ENCODE peak calls at places on chromosomes 12 and 14, in five cellular contexts. V, K, M, B and Z are unnamed samples.

GRCh38 chr12:45745861-45746277 is 16.4 kb downstream of the ARID2 start:
- DNase-seq in M (no peak), V (no peak), K (no peak), B (no peak), Z (no peak)

GRCh38 chr12:54349658-54350057 is 14.6 kb downstream of the GPR84 start:
- DNase-seq in K (no peak), M (no peak), B (no peak), V (no peak), Z (no peak)

GRCh38 chr12:53838978-53839377 is 87.2 kb upstream of the CISTR start:
- DNase-seq in M (no peak), V (no peak), K (no peak), B (no peak), Z (no peak)

GRCh38 chr14:99229654-99230215 is 42.3 kb downstream of the BCL11B start:
- DNase-seq in V (peak; percentile 53), B (no peak), K (no peak), M (no peak), Z (no peak)

GRCh38 chr12:105933671-105934665 is 204.8 kb downstream of the NUAK1 start:
- DNase-seq in B (peak; percentile 86), M (no peak), V (peak; percentile 71), K (peak; percentile 45), Z (no peak)

GRCh38 chr12:124863409-124864325 is at the start of gene SCARB1:
- DNase-seq in K (peak; percentile 84), V (peak; percentile 89), B (peak; percentile 76), M (peak; percentile 98), Z (peak; percentile 37)

GRCh38 chr14:20794644-20795369 is 7.8 kb downstream of the RNASE1 start:
- DNase-seq in K (no peak), M (no peak), B (no peak), V (no peak), Z (no peak)

GRCh38 chr12:122852336-122853275 is 17.3 kb downstream of the HIP1R start:
- DNase-seq in K (peak; percentile 77), V (no peak), B (no peak), M (peak; percentile 49), Z (peak; percentile 82)

GRCh38 chr14:72708708-72709475 is 185.0 kb downstream of the DPF3 start:
- DNase-seq in K (peak; percentile 61), V (no peak), M (peak; percentile 62), B (no peak), Z (peak; percentile 70)

GRCh38 chr14:104767634-104767918 is 14.6 kb downstream of the SIVA1 start:
- DNase-seq in K (no peak), B (no peak), M (no peak), V (no peak), Z (no peak)

GRCh38 chr14:68627868-68628604 is 164.8 kb downstream of the ZFP36L1 start:
- DNase-seq in V (peak; percentile 15), M (peak; percentile 92), B (peak; percentile 74), K (peak; percentile 75), Z (peak; percentile 59)

GRCh38 chr14:98369344-98369743 is 902.7 kb downstream of the BCL11B start:
- DNase-seq in V (no peak), M (no peak), B (no peak), K (no peak), Z (no peak)

GRCh38 chr14:98175436-98175835 is 1096.6 kb downstream of the BCL11B start:
- DNase-seq in B (no peak), V (no peak), M (no peak), K (no peak), Z (no peak)

GRCh38 chr12:62006076-62006732 is 254.0 kb upstream of the USP15 start:
- DNase-seq in B (no peak), K (no peak), V (no peak), M (peak; percentile 69), Z (no peak)

GRCh38 chr14:46054526-46054925 is 597.1 kb downstream of the RPL10L start:
- DNase-seq in M (no peak), V (no peak), B (no peak), K (no peak), Z (no peak)

DNA sequence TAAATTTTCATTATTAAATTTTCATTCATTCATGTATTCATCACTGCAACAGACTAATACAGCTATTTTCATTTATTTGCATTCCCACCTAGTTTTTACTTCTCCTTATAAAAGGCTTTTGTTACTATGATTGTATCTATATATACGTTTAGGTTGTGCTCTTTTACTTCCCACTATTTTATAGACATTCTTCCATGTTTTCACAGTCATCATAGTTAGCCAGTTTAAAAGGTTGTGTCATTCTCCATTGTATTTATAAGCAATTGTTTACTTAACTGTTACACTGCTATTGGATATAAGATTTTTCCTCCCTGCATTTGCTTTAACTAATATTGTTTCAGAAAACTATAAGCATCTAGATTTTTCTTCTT is 12.0 kb downstream of the ABHD12B start:
- DNase-seq in M (no peak), K (no peak), B (no peak), V (no peak), Z (no peak)
- H3K27ac ChIP-seq in M (no peak overlapping the region), K (no peak overlapping the region), B (no peak overlapping the region), V (no peak overlapping the region), Z (no peak overlapping the region)

GRCh38 chr12:101557092-101557491 is 37.7 kb upstream of the MYBPC1 start:
- DNase-seq in B (no peak), K (no peak), V (no peak), M (no peak), Z (no peak)

GRCh38 chr12:101551362-101552114 is 43.2 kb upstream of the MYBPC1 start:
- DNase-seq in B (no peak), M (peak; percentile 57), V (no peak), K (no peak), Z (no peak)

GRCh38 chr12:101552277-101552676 is 42.5 kb upstream of the MYBPC1 start:
- DNase-seq in M (peak; percentile 63), K (no peak), B (no peak), V (no peak), Z (no peak)
- H3K27ac ChIP-seq in M (no peak overlapping the region), K (no peak overlapping the region), B (no peak overlapping the region), V (no peak overlapping the region), Z (no peak overlapping the region)

GRCh38 chr14:59207506-59207933 is 19.1 kb downstream of the DAAM1 start:
- DNase-seq in M (no peak), K (no peak), B (no peak), V (no peak), Z (no peak)
- H3K27ac ChIP-seq in M (no peak overlapping the region), K (no peak overlapping the region), B (no peak overlapping the region), V (peak overlapping the region; percentile 24), Z (no peak overlapping the region)

DNA sequence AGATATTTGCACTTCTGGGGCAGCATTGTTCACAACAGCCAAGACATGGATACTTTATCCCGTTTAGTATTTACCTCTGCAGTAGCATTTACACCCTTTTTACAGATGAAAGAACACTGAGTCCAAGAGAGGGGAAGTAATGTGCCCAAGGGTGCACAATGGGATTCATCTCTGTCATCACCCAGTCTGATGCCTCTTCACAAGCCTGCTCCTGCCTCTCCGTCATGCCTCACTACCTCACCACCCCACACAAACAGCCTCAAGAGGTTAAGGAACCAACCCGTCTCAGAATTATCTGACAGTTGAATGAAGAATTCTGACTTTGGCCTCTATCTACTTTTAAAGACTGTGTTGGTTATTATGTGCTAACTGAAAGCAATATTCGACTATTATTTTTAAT is 368.4 kb downstream of the ATP23 start:
- DNase-seq in K (no peak), M (no peak), B (no peak), V (no peak), Z (no peak)
- H3K27ac ChIP-seq in K (no peak overlapping the region), M (no peak overlapping the region), B (no peak overlapping the region), V (peak overlapping the region; percentile 43), Z (no peak overlapping the region)